ENCODE peak calls at places on chromosomes 6 and 20, in five cellular contexts. J is SK-N-SH, K is GM12878, R is HepG2, L is K562. C is an unnamed sample.
A peak's percentile ranks its signal among the peaks of the same experiment; 100 is the strongest.

GRCh38 chr20:51042064-51042463 is 19.2 kb upstream of the KCNG1 start:
- DNase-seq in J (no peak), K (no peak), R (no peak), L (no peak), C (no peak)

GRCh38 chr20:14449323-14449722 is 111.9 kb upstream of the FLRT3 start:
- DNase-seq in J (no peak), K (no peak), R (no peak), L (no peak), C (no peak)

GRCh38 chr6:2780109-2780730 is 15.0 kb downstream of the WRNIP1 start:
- DNase-seq in J (no peak), K (no peak), R (no peak), L (no peak), C (no peak)

GRCh38 chr6:130993292-130993765 is 69.7 kb downstream of the EPB41L2 start:
- DNase-seq in J (no peak), K (no peak), R (no peak), L (peak; percentile 61), C (no peak)

GRCh38 chr20:1509237-1509636 is 18.0 kb upstream of the SIRPB2 start:
- DNase-seq in J (peak; percentile 8), K (no peak), R (peak; percentile 25), L (no peak), C (no peak)

GRCh38 chr6:149454405-149454848 is 30.4 kb downstream of the ZC3H12D start:
- DNase-seq in J (peak; percentile 56), K (no peak), R (no peak), L (no peak), C (no peak)

GRCh38 chr6:3228791-3229565 is 1.5 kb upstream of the TUBB2B start:
- DNase-seq in J (no peak), K (no peak), R (no peak), L (no peak), C (no peak)

GRCh38 chr6:90575267-90575666 is 11.6 kb downstream of the MAP3K7 start:
- DNase-seq in J (no peak), K (no peak), R (no peak), L (no peak), C (no peak)

GRCh38 chr6:153103256-153103655 is 27.8 kb downstream of the RGS17 start:
- DNase-seq in J (no peak), K (no peak), R (no peak), L (no peak), C (no peak)

GRCh38 chr20:19026121-19026878 is 186.1 kb upstream of the SLC24A3 start:
- DNase-seq in J (no peak), K (peak; percentile 33), R (no peak), L (no peak), C (no peak)

GRCh38 chr6:87700351-87700728 is 1.7 kb downstream of the AKIRIN2 start:
- DNase-seq in J (no peak), K (no peak), R (no peak), L (no peak), C (no peak)

GRCh38 chr6:87700729-87701675 is 1.0 kb downstream of the AKIRIN2 start:
- DNase-seq in J (peak; percentile 69), K (peak; percentile 43), R (peak; percentile 73), L (peak; percentile 87), C (peak; percentile 52)

GRCh38 chr6:87698618-87699017 is 3.4 kb downstream of the AKIRIN2 start:
- DNase-seq in J (no peak), K (no peak), R (no peak), L (no peak), C (no peak)

GRCh38 chr6:87699576-87699975 is 2.5 kb downstream of the AKIRIN2 start:
- DNase-seq in J (no peak), K (no peak), R (no peak), L (no peak), C (no peak)

DNA sequence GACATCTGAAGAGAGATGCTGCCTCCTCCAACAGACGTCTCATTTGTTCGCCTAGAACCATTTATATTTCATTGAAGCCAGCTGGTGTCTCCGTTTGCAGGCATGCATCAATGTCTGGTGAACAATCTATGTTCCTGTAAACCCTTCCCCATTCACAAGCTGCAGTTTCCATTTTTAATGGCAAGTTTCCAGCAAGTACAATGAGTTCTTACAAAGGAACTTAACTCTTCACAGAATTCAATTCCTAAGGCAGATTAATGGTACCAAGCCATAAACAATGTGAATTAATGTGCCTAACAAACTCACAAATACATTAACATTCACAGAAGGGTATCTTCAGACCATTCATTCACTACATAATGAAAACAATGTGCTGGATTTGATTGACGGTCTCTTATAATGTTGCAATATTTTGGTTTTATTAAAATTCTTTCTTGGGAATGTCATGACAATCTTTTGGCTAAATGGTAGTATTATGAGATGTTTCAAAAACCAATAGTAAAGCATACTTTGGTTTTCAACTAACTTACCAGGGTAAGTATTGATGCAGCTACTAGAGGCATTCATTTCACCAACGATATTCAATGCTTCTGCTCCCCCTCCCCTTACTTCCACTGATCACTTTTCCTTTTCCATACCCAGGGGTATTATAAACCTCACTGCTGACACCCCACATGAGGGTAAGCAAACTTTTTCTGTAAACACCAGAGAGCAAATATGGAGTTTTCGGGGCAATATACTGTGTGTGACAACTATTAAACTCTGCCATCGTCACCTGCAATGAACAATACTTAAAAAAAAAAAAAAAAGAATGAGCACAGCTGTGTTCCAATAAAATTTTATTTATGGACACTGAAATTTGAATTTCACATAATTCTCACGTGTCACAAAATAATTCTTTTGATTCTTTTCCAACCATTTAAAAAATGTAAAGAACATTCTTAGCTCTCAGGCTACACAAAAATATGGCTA is 4.2 kb downstream of the AKIRIN2 start:
- DNase-seq in J (peak; percentile 63), K (no peak), R (no peak), L (no peak), C (no peak)
- TF ChIP-seq TAF1 in J (no peak), K (no peak), R (no peak), L (no peak), C (no peak)

DNA sequence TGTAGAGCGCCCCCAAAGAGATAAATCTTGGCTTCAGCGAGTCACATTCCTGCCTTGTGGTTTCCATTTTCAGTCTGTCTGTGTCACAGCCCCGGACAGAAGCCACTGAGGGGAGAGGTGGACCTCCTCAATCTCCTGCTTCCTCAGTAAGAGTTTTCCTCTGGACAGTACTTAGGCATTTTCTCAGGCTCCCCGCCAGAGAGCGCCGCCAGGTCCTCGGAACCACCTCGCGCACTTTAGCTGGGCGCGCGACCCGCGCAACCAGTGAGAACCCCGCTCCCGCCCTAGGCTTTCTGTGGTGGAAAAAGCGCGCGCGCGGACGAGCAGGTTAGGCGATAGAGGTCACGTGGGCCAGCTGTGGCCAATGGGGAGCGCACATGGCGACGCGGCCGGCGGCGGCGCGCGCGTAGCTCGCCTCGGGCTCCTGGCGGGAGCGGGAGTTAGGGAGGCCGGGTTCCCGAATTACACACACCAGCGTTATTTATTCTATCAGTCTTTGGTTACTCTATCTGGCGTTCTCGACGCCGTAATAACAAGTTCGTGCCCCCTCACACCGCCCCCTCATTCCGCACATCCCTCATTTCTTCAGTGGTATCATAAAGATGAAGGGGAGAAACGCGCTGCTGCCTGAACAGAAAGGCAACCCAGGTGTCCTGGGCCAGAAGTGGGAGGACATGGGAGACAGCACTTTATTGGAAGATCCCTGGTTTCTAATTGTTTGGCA is 19.4 kb downstream of the PXT1 start:
- DNase-seq in J (peak; percentile 97), K (peak; percentile 85), R (peak; percentile 98), L (peak; percentile 99), C (peak; percentile 91)
- H3K9ac ChIP-seq in J (peak overlapping the region; percentile 63), K (peak overlapping the region; percentile 81), R (peak overlapping the region; percentile 54), L (peak overlapping the region; percentile 74), C (peak overlapping the region; percentile 38)

GRCh38 chr6:138643210-138643609 is 130.4 kb upstream of the CCDC28A start:
- DNase-seq in J (no peak), K (no peak), R (peak; percentile 70), L (no peak), C (no peak)

GRCh38 chr6:138640028-138640427 is 133.5 kb upstream of the CCDC28A start:
- DNase-seq in J (no peak), K (no peak), R (no peak), L (no peak), C (no peak)

GRCh38 chr6:138638626-138639025 is 134.9 kb upstream of the CCDC28A start:
- DNase-seq in J (no peak), K (no peak), R (no peak), L (no peak), C (no peak)

DNA sequence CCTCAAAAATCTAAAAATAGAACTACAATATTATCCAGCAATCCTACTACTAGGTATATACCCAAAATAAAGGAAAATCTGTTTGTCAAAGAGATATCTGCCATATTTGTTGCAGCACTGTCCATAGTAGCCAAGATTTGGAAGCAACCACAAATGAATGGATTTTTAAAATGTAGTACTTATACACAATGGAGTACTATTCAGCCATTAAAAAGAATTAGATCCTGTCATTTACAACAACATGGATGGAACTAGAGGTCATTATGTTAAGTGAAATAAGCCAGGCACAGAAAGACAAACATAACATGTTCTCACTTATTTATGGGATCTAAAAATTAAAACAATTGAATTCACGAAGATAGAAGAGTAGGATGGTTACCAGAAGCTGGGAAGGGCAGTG is 135.7 kb upstream of the CCDC28A start:
- DNase-seq in J (no peak), K (no peak), R (no peak), L (no peak), C (no peak)
- TF ChIP-seq TAF1 in J (no peak), K (no peak), R (no peak), L (no peak), C (no peak)

DNA sequence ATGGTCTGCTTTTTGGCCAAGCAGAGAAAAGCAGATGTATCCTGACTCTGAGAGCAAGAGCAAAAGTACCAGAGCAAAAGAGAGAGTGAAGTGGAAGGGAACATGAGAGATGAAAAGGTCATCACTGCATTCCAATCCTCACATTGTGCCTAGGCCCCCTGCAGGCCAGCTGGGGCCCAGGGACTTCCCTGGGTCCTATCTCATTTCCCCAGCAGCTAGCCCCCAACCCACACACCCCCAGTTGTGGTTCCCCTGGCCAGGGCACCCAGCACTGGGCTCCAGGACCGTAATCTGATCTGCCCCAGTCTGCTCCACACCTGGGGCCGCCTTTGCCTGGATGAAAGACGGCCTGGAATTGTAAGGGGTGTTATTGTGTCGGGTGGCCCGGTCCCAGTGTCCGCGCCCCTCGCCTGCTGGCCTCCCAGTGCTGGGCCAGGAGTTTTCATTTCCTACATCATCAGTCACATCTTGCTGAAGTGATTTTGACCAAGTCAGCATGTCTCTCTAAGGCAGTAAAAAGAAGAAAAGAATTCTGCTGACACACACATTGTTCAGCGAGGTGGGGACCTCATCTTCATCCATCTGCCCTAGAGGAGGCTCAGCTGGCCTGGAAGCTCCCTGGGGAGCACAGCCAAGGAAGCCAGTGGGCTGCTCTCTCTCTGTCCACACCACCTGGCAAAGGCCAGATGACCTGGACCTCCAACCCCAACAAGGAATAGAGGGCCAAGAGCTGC is 3.9 kb upstream of the BMP7 start:
- DNase-seq in J (no peak), K (no peak), R (no peak), L (no peak), C (no peak)
- H3K9ac ChIP-seq in J (no peak overlapping the region), K (no peak overlapping the region), R (no peak overlapping the region), L (no peak overlapping the region), C (no peak overlapping the region)

GRCh38 chr6:82910818-82911217 is 154.8 kb downstream of the UBE3D start:
- DNase-seq in J (no peak), K (no peak), R (no peak), L (no peak), C (no peak)
- TF ChIP-seq TAF1 in J (no peak), K (no peak), R (no peak), L (no peak), C (no peak)

GRCh38 chr6:51541847-51542246 is 545.6 kb downstream of the PKHD1 start:
- DNase-seq in J (peak; percentile 5), K (no peak), R (no peak), L (no peak), C (no peak)
- H3K9ac ChIP-seq in J (no peak overlapping the region), K (no peak overlapping the region), R (no peak overlapping the region), L (no peak overlapping the region), C (no peak overlapping the region)

GRCh38 chr20:63595416-63596127 is 21.5 kb upstream of the HELZ2 start:
- DNase-seq in J (no peak), K (no peak), R (no peak), L (no peak), C (no peak)
- TF ChIP-seq TAF1 in J (no peak), K (no peak), R (no peak), L (no peak), C (no peak)